ENCODE peak calls at places on chromosomes 3 and 15, in six cellular contexts. M is HFFc6; D is heart left ventricle; K is activated CD8-positive, alpha-beta memory T cell treated with anti-CD3 and anti-CD28 coated beads, Interleukin-2, amount 10 ng/mL, durations not matched to agents 7 days and 5 days; W is Right ventricle myocardium superior; L is MCF 10A. B is an unnamed sample.

GRCh38 chr3:126149256-126149902 is 31.0 kb downstream of the ALDH1L1 start:
- DNase-seq in M (no peak), W (no peak), L (no peak), D (no peak), K (peak), B (no peak)

GRCh38 chr3:133930341-133930933 is 34.8 kb upstream of the RAB6B start:
- DNase-seq in L (peak), M (peak), D (no peak), W (no peak), K (peak), B (peak)

GRCh38 chr15:83769411-83769960 is 115.6 kb downstream of the ADAMTSL3 start:
- DNase-seq in K (no peak), W (no peak), D (no peak), L (peak), M (no peak), B (no peak)

GRCh38 chr3:65230251-65231140 is 542.7 kb upstream of the ADAMTS9 start:
- DNase-seq in W (no peak), M (no peak), K (no peak), D (no peak), L (peak), B (no peak)

GRCh38 chr15:75123395-75123794 is 78.3 kb upstream of the C15orf39 start:
- DNase-seq in K (no peak), M (peak), L (peak), W (no peak), D (no peak), B (no peak)

GRCh38 chr3:72152551-72153476 is 367.9 kb upstream of the PROK2 start:
- DNase-seq in D (peak), L (peak), W (peak), K (no peak), M (peak), B (no peak)

GRCh38 chr3:149701206-149701976 is 43.6 kb upstream of the WWTR1 start:
- DNase-seq in D (no peak), W (no peak), L (no peak), M (no peak), K (peak), B (no peak)

GRCh38 chr3:132006605-132007204 is 28.1 kb downstream of the CPNE4 start:
- DNase-seq in D (no peak), L (peak), K (no peak), M (peak), W (no peak), B (peak)

GRCh38 chr3:48881652-48882114 is 17.0 kb downstream of the SLC25A20 start:
- DNase-seq in L (no peak), M (no peak), W (no peak), K (no peak), D (no peak), B (no peak)

GRCh38 chr3:156507285-156507684 is 47.6 kb downstream of the SSR3 start:
- DNase-seq in L (no peak), W (no peak), M (no peak), D (no peak), K (no peak), B (no peak)

GRCh38 chr15:25177955-25178801 is 223.4 kb downstream of the SNRPN start:
- DNase-seq in L (no peak), M (no peak), K (peak), W (peak), D (peak), B (no peak)

GRCh38 chr15:77966540-77967290 is 110.8 kb downstream of the TBC1D2B start:
- DNase-seq in K (peak), W (no peak), L (peak), M (peak), D (no peak), B (peak)

GRCh38 chr15:40246496-40247275 is 7.8 kb downstream of the PAK6 start:
- DNase-seq in M (no peak), K (no peak), W (no peak), D (no peak), L (no peak), B (no peak)

GRCh38 chr3:196916995-196917394 is 25.3 kb downstream of the NCBP2 start:
- DNase-seq in W (no peak), D (no peak), K (no peak), L (no peak), M (no peak), B (no peak)

GRCh38 chr3:7682822-7683229 is 818.8 kb upstream of the LMCD1 start:
- DNase-seq in L (peak), W (peak), K (no peak), D (peak), M (no peak), B (no peak)

GRCh38 chr15:41936649-41937567 is 35.4 kb downstream of the EHD4 start:
- DNase-seq in M (no peak), L (no peak), W (peak), D (peak), K (peak), B (peak)

GRCh38 chr3:13051066-13051465 is 22.2 kb downstream of the IQSEC1 start:
- DNase-seq in W (no peak), D (no peak), M (no peak), K (no peak), L (no peak), B (no peak)

GRCh38 chr15:90211440-90212168 is 10.5 kb downstream of the SEMA4B start:
- DNase-seq in K (no peak), D (no peak), L (peak), M (no peak), W (no peak), B (no peak)

GRCh38 chr15:38610748-38611147 is 46.1 kb upstream of the RASGRP1 start:
- DNase-seq in K (peak), W (no peak), D (no peak), L (no peak), M (no peak), B (peak)